ENCODE peak calls at places on chromosomes 1 and 21, in four cellular contexts. J, L, Y and M are unnamed samples.

GRCh38 chr1:116808476-116809180 is 54.4 kb downstream of the CD2 start:
- DNase-seq in L (no peak), Y (no peak), J (no peak), M (no peak)

GRCh38 chr1:206925116-206925736 is 3.5 kb upstream of the FCMR start:
- DNase-seq in L (no peak), J (no peak), Y (peak; percentile 96), M (peak; percentile 53)

GRCh38 chr1:31763671-31764306 is 351 bp downstream of the ADGRB2 start:
- DNase-seq in J (no peak), Y (no peak), L (no peak), M (no peak)

GRCh38 chr1:172719694-172720138 is 60.8 kb downstream of the FASLG start:
- DNase-seq in Y (no peak), J (peak; percentile 57), L (peak; percentile 56), M (peak; percentile 57)

GRCh38 chr21:45863267-45863666 is 118.3 kb upstream of the COL6A1 start:
- DNase-seq in Y (no peak), J (no peak), L (no peak), M (no peak)

GRCh38 chr1:167563579-167564246 is 10.2 kb upstream of the CREG1 start:
- DNase-seq in L (no peak), Y (peak; percentile 99), J (no peak), M (no peak)

GRCh38 chr1:201870397-201870796 is 18.3 kb upstream of the SHISA4 start:
- DNase-seq in J (peak; percentile 94), L (peak; percentile 86), Y (no peak), M (no peak)

GRCh38 chr1:147720557-147720956 is 39.8 kb downstream of the GJA5 start:
- DNase-seq in L (no peak), Y (no peak), J (no peak), M (no peak)

GRCh38 chr1:94951509-94952208 is 24.7 kb upstream of the CNN3 start:
- DNase-seq in J (no peak), Y (no peak), L (no peak), M (no peak)

GRCh38 chr1:16630661-16631247 is 17.4 kb upstream of the NBPF1 start:
- DNase-seq in J (no peak), Y (no peak), L (no peak), M (no peak)

GRCh38 chr1:40829631-40830245 is 32.4 kb downstream of the CITED4 start:
- DNase-seq in L (no peak), J (no peak), Y (no peak), M (no peak)

GRCh38 chr1:58649555-58649954 is 50.3 kb downstream of the MYSM1 start:
- DNase-seq in Y (peak; percentile 10), J (no peak), L (peak; percentile 8), M (no peak)

GRCh38 chr1:55640708-55641473 is 425.7 kb upstream of the USP24 start:
- DNase-seq in Y (peak; percentile 99), J (no peak), L (peak; percentile 70), M (peak; percentile 6)

GRCh38 chr1:54002544-54003248 is 15.3 kb downstream of the LDLRAD1 start:
- DNase-seq in Y (no peak), L (no peak), J (no peak), M (no peak)

GRCh38 chr1:113396585-113396984 is 6.3 kb downstream of the MAGI3 start:
- DNase-seq in Y (no peak), L (peak; percentile 80), J (peak; percentile 78), M (no peak)

GRCh38 chr1:46188295-46189030 is 9.8 kb downstream of the POMGNT1 start:
- DNase-seq in L (no peak), J (no peak), Y (no peak), M (no peak)